ENCODE peak calls at places on chromosomes 13 and 19, in nine cellular contexts. One of them, this sample, is unnamed.

GRCh38 chr13:46526763-46527162 is 26.2 kb upstream of the LRCH1 start:
- DNase-seq in CD8-positive, alpha-beta memory T cell: no peak
- DNase-seq in aorta: no peak
- DNase-seq in astrocyte: no peak
- DNase-seq in thoracic aorta: no peak
- DNase-seq in stomach: no peak
- DNase-seq in left ventricle myocardium inferior: no peak
- DNase-seq in SK-N-SH: no peak
- DNase-seq in neural progenitor cell: no peak
- DNase-seq in this sample: no peak

GRCh38 chr13:80870186-80870585 is 529.3 kb upstream of the SPRY2 start:
- DNase-seq in SK-N-SH: no peak
- DNase-seq in neural progenitor cell: no peak
- DNase-seq in CD8-positive, alpha-beta memory T cell: no peak
- DNase-seq in aorta: no peak
- DNase-seq in thoracic aorta: no peak
- DNase-seq in astrocyte: no peak
- DNase-seq in stomach: no peak
- DNase-seq in left ventricle myocardium inferior: no peak
- DNase-seq in this sample: no peak

GRCh38 chr19:3243851-3244700 is 19.6 kb downstream of the CELF5 start:
- DNase-seq in SK-N-SH: no peak
- DNase-seq in thoracic aorta: no peak
- DNase-seq in stomach: peak
- DNase-seq in astrocyte: peak
- DNase-seq in left ventricle myocardium inferior: no peak
- DNase-seq in CD8-positive, alpha-beta memory T cell: no peak
- DNase-seq in neural progenitor cell: peak
- DNase-seq in aorta: no peak
- DNase-seq in this sample: no peak

GRCh38 chr19:50501568-50502475 is 9.2 kb downstream of the JOSD2 start:
- DNase-seq in stomach: no peak
- DNase-seq in astrocyte: no peak
- DNase-seq in CD8-positive, alpha-beta memory T cell: no peak
- DNase-seq in thoracic aorta: no peak
- DNase-seq in left ventricle myocardium inferior: peak
- DNase-seq in neural progenitor cell: no peak
- DNase-seq in SK-N-SH: no peak
- DNase-seq in aorta: peak
- DNase-seq in this sample: peak

GRCh38 chr19:46111376-46111775 is 13.1 kb downstream of the IGFL3 start:
- DNase-seq in CD8-positive, alpha-beta memory T cell: no peak
- DNase-seq in left ventricle myocardium inferior: no peak
- DNase-seq in aorta: no peak
- DNase-seq in thoracic aorta: no peak
- DNase-seq in SK-N-SH: no peak
- DNase-seq in astrocyte: no peak
- DNase-seq in stomach: no peak
- DNase-seq in neural progenitor cell: no peak
- DNase-seq in this sample: no peak

GRCh38 chr19:14300281-14300680 is 81.0 kb upstream of the ADGRE5 start:
- DNase-seq in stomach: no peak
- DNase-seq in astrocyte: no peak
- DNase-seq in SK-N-SH: no peak
- DNase-seq in neural progenitor cell: no peak
- DNase-seq in left ventricle myocardium inferior: no peak
- DNase-seq in CD8-positive, alpha-beta memory T cell: no peak
- DNase-seq in aorta: no peak
- DNase-seq in thoracic aorta: no peak
- DNase-seq in this sample: no peak

GRCh38 chr19:18651738-18652137 is 14.9 kb downstream of the KLHL26 start:
- DNase-seq in aorta: no peak
- DNase-seq in neural progenitor cell: no peak
- DNase-seq in left ventricle myocardium inferior: no peak
- DNase-seq in SK-N-SH: no peak
- DNase-seq in astrocyte: no peak
- DNase-seq in stomach: no peak
- DNase-seq in thoracic aorta: no peak
- DNase-seq in CD8-positive, alpha-beta memory T cell: no peak
- DNase-seq in this sample: no peak

GRCh38 chr19:44111910-44112463 is 1.2 kb upstream of the ZNF225 start:
- DNase-seq in aorta: no peak
- DNase-seq in stomach: no peak
- DNase-seq in SK-N-SH: peak
- DNase-seq in neural progenitor cell: peak
- DNase-seq in left ventricle myocardium inferior: no peak
- DNase-seq in astrocyte: peak
- DNase-seq in thoracic aorta: no peak
- DNase-seq in CD8-positive, alpha-beta memory T cell: no peak
- DNase-seq in this sample: no peak

GRCh38 chr13:106401081-106401480 is 134.4 kb downstream of the EFNB2 start:
- DNase-seq in stomach: no peak
- DNase-seq in CD8-positive, alpha-beta memory T cell: no peak
- DNase-seq in neural progenitor cell: no peak
- DNase-seq in astrocyte: no peak
- DNase-seq in SK-N-SH: no peak
- DNase-seq in aorta: no peak
- DNase-seq in left ventricle myocardium inferior: no peak
- DNase-seq in thoracic aorta: no peak
- DNase-seq in this sample: no peak

GRCh38 chr13:99136427-99136954 is 64.2 kb upstream of the UBAC2 start:
- DNase-seq in left ventricle myocardium inferior: no peak
- DNase-seq in aorta: no peak
- DNase-seq in CD8-positive, alpha-beta memory T cell: no peak
- DNase-seq in neural progenitor cell: no peak
- DNase-seq in SK-N-SH: no peak
- DNase-seq in thoracic aorta: no peak
- DNase-seq in stomach: no peak
- DNase-seq in astrocyte: no peak
- DNase-seq in this sample: no peak

GRCh38 chr13:80753951-80754350 is 413.0 kb upstream of the SPRY2 start:
- DNase-seq in thoracic aorta: no peak
- DNase-seq in stomach: no peak
- DNase-seq in left ventricle myocardium inferior: no peak
- DNase-seq in astrocyte: no peak
- DNase-seq in CD8-positive, alpha-beta memory T cell: no peak
- DNase-seq in neural progenitor cell: no peak
- DNase-seq in aorta: no peak
- DNase-seq in SK-N-SH: no peak
- DNase-seq in this sample: no peak

GRCh38 chr13:23921451-23921888 is 24.2 kb upstream of the C1QTNF9B start:
- DNase-seq in aorta: no peak
- DNase-seq in thoracic aorta: no peak
- DNase-seq in stomach: no peak
- DNase-seq in SK-N-SH: peak
- DNase-seq in astrocyte: peak
- DNase-seq in CD8-positive, alpha-beta memory T cell: no peak
- DNase-seq in left ventricle myocardium inferior: no peak
- DNase-seq in neural progenitor cell: peak
- DNase-seq in this sample: no peak

GRCh38 chr13:52446265-52446664 is 4.2 kb downstream of the VPS36 start:
- DNase-seq in astrocyte: no peak
- DNase-seq in SK-N-SH: no peak
- DNase-seq in left ventricle myocardium inferior: no peak
- DNase-seq in thoracic aorta: no peak
- DNase-seq in CD8-positive, alpha-beta memory T cell: no peak
- DNase-seq in neural progenitor cell: no peak
- DNase-seq in stomach: no peak
- DNase-seq in aorta: no peak
- DNase-seq in this sample: no peak

GRCh38 chr13:85798999-85799646 is at the start of gene SLITRK6:
- DNase-seq in stomach: no peak
- DNase-seq in thoracic aorta: no peak
- DNase-seq in CD8-positive, alpha-beta memory T cell: no peak
- DNase-seq in SK-N-SH: peak
- DNase-seq in neural progenitor cell: peak
- DNase-seq in left ventricle myocardium inferior: no peak
- DNase-seq in aorta: no peak
- DNase-seq in astrocyte: peak
- DNase-seq in this sample: no peak

GRCh38 chr13:114148521-114148855 is 16.1 kb upstream of the RASA3 start:
- DNase-seq in thoracic aorta: no peak
- DNase-seq in SK-N-SH: peak
- DNase-seq in CD8-positive, alpha-beta memory T cell: peak
- DNase-seq in left ventricle myocardium inferior: no peak
- DNase-seq in astrocyte: no peak
- DNase-seq in aorta: peak
- DNase-seq in stomach: peak
- DNase-seq in neural progenitor cell: no peak
- DNase-seq in this sample: no peak

GRCh38 chr19:29397748-29398147 is 128.0 kb upstream of the VSTM2B start:
- DNase-seq in left ventricle myocardium inferior: no peak
- DNase-seq in astrocyte: no peak
- DNase-seq in stomach: no peak
- DNase-seq in thoracic aorta: no peak
- DNase-seq in aorta: no peak
- DNase-seq in neural progenitor cell: no peak
- DNase-seq in CD8-positive, alpha-beta memory T cell: no peak
- DNase-seq in SK-N-SH: no peak
- DNase-seq in this sample: no peak

GRCh38 chr13:25286969-25287961 is at the start of gene MTMR6:
- DNase-seq in aorta: peak
- DNase-seq in thoracic aorta: peak
- DNase-seq in left ventricle myocardium inferior: peak
- DNase-seq in SK-N-SH: peak
- DNase-seq in neural progenitor cell: peak
- DNase-seq in stomach: peak
- DNase-seq in CD8-positive, alpha-beta memory T cell: peak
- DNase-seq in astrocyte: peak
- DNase-seq in this sample: peak
- H3K27ac ChIP-seq in aorta: no peak
- H3K27ac ChIP-seq in thoracic aorta: peak
- H3K27ac ChIP-seq in left ventricle myocardium inferior: peak
- H3K27ac ChIP-seq in SK-N-SH: peak
- H3K27ac ChIP-seq in neural progenitor cell: no peak
- H3K27ac ChIP-seq in stomach: peak
- H3K27ac ChIP-seq in CD8-positive, alpha-beta memory T cell: peak
- H3K27ac ChIP-seq in astrocyte: peak
- H3K27ac ChIP-seq in this sample: peak

GRCh38 chr19:21680679-21681078 is 86.7 kb downstream of the ZNF100 start:
- DNase-seq in SK-N-SH: no peak
- DNase-seq in aorta: no peak
- DNase-seq in left ventricle myocardium inferior: no peak
- DNase-seq in CD8-positive, alpha-beta memory T cell: no peak
- DNase-seq in neural progenitor cell: no peak
- DNase-seq in stomach: no peak
- DNase-seq in thoracic aorta: no peak
- DNase-seq in astrocyte: no peak
- DNase-seq in this sample: no peak

GRCh38 chr19:21680026-21680425 is 87.4 kb downstream of the ZNF100 start:
- DNase-seq in aorta: no peak
- DNase-seq in CD8-positive, alpha-beta memory T cell: no peak
- DNase-seq in thoracic aorta: no peak
- DNase-seq in stomach: no peak
- DNase-seq in SK-N-SH: no peak
- DNase-seq in neural progenitor cell: no peak
- DNase-seq in astrocyte: no peak
- DNase-seq in left ventricle myocardium inferior: no peak
- DNase-seq in this sample: no peak

GRCh38 chr19:21677696-21678418 is 89.5 kb downstream of the ZNF100 start:
- DNase-seq in left ventricle myocardium inferior: peak
- DNase-seq in stomach: no peak
- DNase-seq in astrocyte: no peak
- DNase-seq in CD8-positive, alpha-beta memory T cell: no peak
- DNase-seq in SK-N-SH: no peak
- DNase-seq in thoracic aorta: no peak
- DNase-seq in aorta: no peak
- DNase-seq in neural progenitor cell: no peak
- DNase-seq in this sample: no peak
- H3K27ac ChIP-seq in left ventricle myocardium inferior: peak
- H3K27ac ChIP-seq in stomach: no peak
- H3K27ac ChIP-seq in astrocyte: no peak
- H3K27ac ChIP-seq in CD8-positive, alpha-beta memory T cell: no peak
- H3K27ac ChIP-seq in SK-N-SH: no peak
- H3K27ac ChIP-seq in thoracic aorta: no peak
- H3K27ac ChIP-seq in aorta: no peak
- H3K27ac ChIP-seq in neural progenitor cell: no peak
- H3K27ac ChIP-seq in this sample: no peak

GRCh38 chr19:1569997-1570396 is 1.9 kb upstream of the MEX3D start:
- DNase-seq in CD8-positive, alpha-beta memory T cell: no peak
- DNase-seq in left ventricle myocardium inferior: no peak
- DNase-seq in neural progenitor cell: no peak
- DNase-seq in stomach: no peak
- DNase-seq in astrocyte: no peak
- DNase-seq in aorta: no peak
- DNase-seq in SK-N-SH: no peak
- DNase-seq in thoracic aorta: no peak
- DNase-seq in this sample: no peak

GRCh38 chr19:1566392-1567115 is 1.6 kb downstream of the MEX3D start:
- DNase-seq in stomach: peak
- DNase-seq in SK-N-SH: peak
- DNase-seq in astrocyte: peak
- DNase-seq in thoracic aorta: no peak
- DNase-seq in left ventricle myocardium inferior: peak
- DNase-seq in neural progenitor cell: peak
- DNase-seq in aorta: peak
- DNase-seq in CD8-positive, alpha-beta memory T cell: no peak
- DNase-seq in this sample: peak

GRCh38 chr19:1568320-1569019 is at the start of gene MEX3D:
- DNase-seq in SK-N-SH: peak
- DNase-seq in neural progenitor cell: peak
- DNase-seq in stomach: peak
- DNase-seq in CD8-positive, alpha-beta memory T cell: peak
- DNase-seq in left ventricle myocardium inferior: peak
- DNase-seq in aorta: peak
- DNase-seq in thoracic aorta: no peak
- DNase-seq in astrocyte: peak
- DNase-seq in this sample: no peak

GRCh38 chr19:1567848-1568227 is 287 bp downstream of the MEX3D start:
- DNase-seq in CD8-positive, alpha-beta memory T cell: no peak
- DNase-seq in stomach: no peak
- DNase-seq in SK-N-SH: peak
- DNase-seq in astrocyte: no peak
- DNase-seq in neural progenitor cell: peak
- DNase-seq in left ventricle myocardium inferior: no peak
- DNase-seq in aorta: no peak
- DNase-seq in thoracic aorta: no peak
- DNase-seq in this sample: no peak

GRCh38 chr19:1567116-1567847 is 843 bp downstream of the MEX3D start:
- DNase-seq in SK-N-SH: peak
- DNase-seq in neural progenitor cell: peak
- DNase-seq in CD8-positive, alpha-beta memory T cell: no peak
- DNase-seq in stomach: peak
- DNase-seq in left ventricle myocardium inferior: peak
- DNase-seq in thoracic aorta: no peak
- DNase-seq in aorta: peak
- DNase-seq in astrocyte: peak
- DNase-seq in this sample: no peak
- H3K27ac ChIP-seq in SK-N-SH: peak
- H3K27ac ChIP-seq in neural progenitor cell: peak
- H3K27ac ChIP-seq in CD8-positive, alpha-beta memory T cell: no peak
- H3K27ac ChIP-seq in stomach: peak
- H3K27ac ChIP-seq in left ventricle myocardium inferior: peak
- H3K27ac ChIP-seq in thoracic aorta: peak
- H3K27ac ChIP-seq in aorta: no peak
- H3K27ac ChIP-seq in astrocyte: peak
- H3K27ac ChIP-seq in this sample: peak

DNA sequence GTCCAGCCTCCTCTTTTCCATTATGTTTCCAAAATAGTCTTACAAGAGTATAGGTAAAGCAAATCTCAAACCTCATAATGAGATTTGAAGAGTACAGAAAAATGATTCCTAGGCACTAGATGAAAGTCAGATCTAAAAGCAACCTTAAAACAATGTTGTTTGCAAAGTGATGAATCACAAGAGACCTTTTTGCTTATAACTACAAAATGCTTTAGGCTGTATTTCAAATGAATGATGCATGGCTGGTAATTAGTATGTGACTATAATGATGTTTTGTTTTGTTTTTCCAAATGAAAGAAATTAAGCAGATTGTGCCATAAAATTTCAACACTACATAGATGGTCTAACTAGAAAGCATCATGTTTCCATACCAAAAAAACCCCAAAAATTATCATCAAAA is 272.7 kb downstream of the DIAPH3 start:
- DNase-seq in SK-N-SH: no peak
- DNase-seq in thoracic aorta: no peak
- DNase-seq in astrocyte: no peak
- DNase-seq in stomach: no peak
- DNase-seq in neural progenitor cell: no peak
- DNase-seq in CD8-positive, alpha-beta memory T cell: no peak
- DNase-seq in aorta: no peak
- DNase-seq in left ventricle myocardium inferior: no peak
- DNase-seq in this sample: no peak
- H3K27ac ChIP-seq in SK-N-SH: no peak
- H3K27ac ChIP-seq in thoracic aorta: no peak
- H3K27ac ChIP-seq in astrocyte: no peak
- H3K27ac ChIP-seq in stomach: no peak
- H3K27ac ChIP-seq in neural progenitor cell: no peak
- H3K27ac ChIP-seq in CD8-positive, alpha-beta memory T cell: no peak
- H3K27ac ChIP-seq in aorta: no peak
- H3K27ac ChIP-seq in left ventricle myocardium inferior: no peak
- H3K27ac ChIP-seq in this sample: no peak